ENCODE peak calls at places on chromosomes 5 and 9, in six cellular contexts. R is colonic mucosa, L is upper lobe of right lung, M is heart left ventricle, U is tibial nerve, E is neural progenitor cell. I is an unnamed sample.

GRCh38 chr9:78261403-78262001 is 25.6 kb downstream of the CEP78 start:
- DNase-seq in U (no peak), L (no peak), E (no peak), M (no peak), R (no peak), I (peak)

GRCh38 chr5:59174248-59174844 is 591.5 kb downstream of the RAB3C start:
- DNase-seq in M (no peak), E (peak), U (peak), L (no peak), R (no peak), I (peak)

GRCh38 chr9:111431684-111432083 is 52.5 kb downstream of the ECPAS start:
- DNase-seq in L (no peak), U (no peak), M (no peak), E (no peak), R (no peak), I (no peak)

GRCh38 chr5:32837211-32837610 is 126.1 kb downstream of the NPR3 start:
- DNase-seq in U (no peak), E (no peak), L (no peak), R (no peak), M (no peak), I (no peak)

GRCh38 chr9:4344946-4345345 is 45.1 kb upstream of the GLIS3 start:
- DNase-seq in L (no peak), E (no peak), R (no peak), M (no peak), U (no peak), I (no peak)

GRCh38 chr5:132466453-132467291 is 23.9 kb downstream of the IRF1 start:
- DNase-seq in L (peak), E (no peak), R (no peak), U (no peak), M (peak), I (peak)

GRCh38 chr5:32229586-32229985 is 55.5 kb upstream of the GOLPH3 start:
- DNase-seq in E (no peak), R (no peak), L (no peak), M (no peak), U (no peak), I (no peak)

GRCh38 chr5:177005619-177006264 is 837 bp downstream of the UIMC1 start:
- DNase-seq in L (peak), E (peak), M (peak), R (peak), U (peak), I (peak)

GRCh38 chr5:168827636-168828035 is 248.5 kb upstream of the PANK3 start:
- DNase-seq in M (no peak), R (no peak), L (no peak), U (no peak), E (peak), I (no peak)

GRCh38 chr5:129771058-129771838 is 23.4 kb downstream of the MINAR2 start:
- DNase-seq in L (no peak), E (peak), U (peak), M (no peak), R (peak), I (peak)

GRCh38 chr5:36523931-36524330 is 82.5 kb upstream of the SLC1A3 start:
- DNase-seq in U (no peak), L (no peak), M (no peak), R (no peak), E (no peak), I (no peak)

GRCh38 chr5:91154338-91154737 is 228.8 kb downstream of the ARRDC3 start:
- DNase-seq in R (no peak), M (no peak), U (no peak), E (no peak), L (no peak), I (no peak)
- TF ChIP-seq CTCF in R (no peak), M (no peak), U (no peak), E (no peak), L (no peak), I (no peak)

DNA sequence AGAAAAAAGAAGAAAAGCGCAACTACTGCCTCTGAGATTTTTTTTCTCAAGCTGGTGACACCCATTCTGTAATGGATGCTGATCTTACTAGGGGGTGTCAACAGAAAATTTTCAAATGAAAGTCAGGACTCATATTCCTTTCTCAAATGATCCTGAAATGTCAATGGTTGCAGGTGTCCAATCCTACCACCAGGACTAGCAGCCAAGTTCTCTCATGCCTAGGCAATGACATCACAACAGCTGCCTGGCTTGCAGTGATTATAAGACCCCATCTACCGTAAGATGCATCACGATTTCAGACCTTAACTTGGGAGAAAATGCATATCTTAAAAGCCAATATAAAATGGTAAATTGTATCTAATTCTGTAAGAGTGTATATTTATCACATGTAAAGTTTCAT is 104.6 kb downstream of the DENND1A start:
- DNase-seq in M (no peak), L (no peak), U (no peak), R (no peak), E (peak), I (no peak)
- TF ChIP-seq CTCF in M (no peak), L (no peak), U (no peak), R (no peak), E (peak), I (no peak)

GRCh38 chr9:89096807-89097206 is 81.8 kb downstream of the SHC3 start:
- DNase-seq in E (no peak), L (no peak), R (no peak), M (no peak), U (no peak), I (no peak)
- TF ChIP-seq CTCF in E (peak), L (no peak), R (no peak), M (no peak), U (no peak), I (no peak)

GRCh38 chr5:68746220-68747076 is 347.4 kb upstream of the SLC30A5 start:
- DNase-seq in M (no peak), R (no peak), U (no peak), L (no peak), E (peak), I (no peak)

GRCh38 chr5:68747077-68747420 is 346.8 kb upstream of the SLC30A5 start:
- DNase-seq in R (no peak), M (no peak), E (no peak), U (no peak), L (no peak), I (no peak)

GRCh38 chr5:68744196-68744595 is 349.6 kb upstream of the SLC30A5 start:
- DNase-seq in L (no peak), M (no peak), R (no peak), E (no peak), U (no peak), I (no peak)

GRCh38 chr5:68749076-68749475 is 344.7 kb upstream of the SLC30A5 start:
- DNase-seq in R (no peak), L (no peak), E (no peak), M (no peak), U (no peak), I (no peak)

GRCh38 chr5:68745459-68745858 is 348.4 kb upstream of the SLC30A5 start:
- DNase-seq in M (no peak), E (no peak), R (no peak), L (no peak), U (no peak), I (no peak)
- TF ChIP-seq CTCF in M (no peak), E (peak), R (no peak), L (peak), U (no peak), I (peak)

GRCh38 chr9:2122299-2122698 is 107.2 kb downstream of the SMARCA2 start:
- DNase-seq in R (no peak), E (no peak), M (no peak), U (no peak), L (no peak), I (no peak)

GRCh38 chr9:2119490-2120046 is 104.4 kb downstream of the SMARCA2 start:
- DNase-seq in U (no peak), R (no peak), E (no peak), M (no peak), L (no peak), I (no peak)

GRCh38 chr9:2125909-2126308 is 110.8 kb downstream of the SMARCA2 start:
- DNase-seq in M (no peak), E (no peak), L (no peak), R (no peak), U (no peak), I (peak)

GRCh38 chr9:2117527-2117926 is 102.4 kb downstream of the SMARCA2 start:
- DNase-seq in L (no peak), M (no peak), R (no peak), E (no peak), U (no peak), I (no peak)

DNA sequence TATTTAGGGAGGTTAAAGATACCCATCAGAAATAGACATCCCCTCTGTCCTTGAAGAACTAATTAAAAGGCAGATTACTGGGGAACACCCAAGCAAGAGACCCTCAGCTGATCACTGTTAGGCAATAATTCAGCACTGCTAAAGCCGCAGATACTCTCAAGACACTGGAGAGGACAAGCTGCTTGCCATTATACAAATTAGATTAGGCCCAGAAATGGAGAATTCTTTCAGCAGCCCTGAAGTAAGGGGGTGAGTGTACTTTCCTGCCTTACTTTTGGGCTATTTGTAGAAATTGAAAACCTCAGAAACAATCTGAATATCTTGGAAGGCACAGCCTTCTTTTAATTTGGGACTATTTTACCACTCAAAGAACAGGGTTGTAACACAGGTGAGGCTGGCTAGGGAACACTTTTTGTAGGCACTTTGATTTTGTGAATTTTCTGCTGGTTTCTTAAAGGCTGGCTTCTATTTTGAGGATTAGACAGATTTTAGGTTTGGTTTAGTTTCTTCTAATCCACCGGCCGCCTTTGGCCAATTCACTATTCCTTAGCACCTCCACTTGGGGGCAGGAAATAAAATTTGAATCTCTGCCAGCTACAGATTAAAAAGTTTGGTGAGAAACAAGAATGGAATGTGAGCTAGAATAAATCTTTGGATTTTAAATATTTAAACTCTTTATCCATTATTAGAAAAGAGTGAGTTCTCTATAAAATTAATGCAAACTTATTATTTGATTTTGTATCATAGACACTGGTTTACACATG is 106.0 kb downstream of the SMARCA2 start:
- DNase-seq in R (no peak), E (no peak), M (no peak), U (no peak), L (no peak), I (no peak)
- TF ChIP-seq CTCF in R (no peak), E (peak), M (peak), U (no peak), L (peak), I (no peak)

DNA sequence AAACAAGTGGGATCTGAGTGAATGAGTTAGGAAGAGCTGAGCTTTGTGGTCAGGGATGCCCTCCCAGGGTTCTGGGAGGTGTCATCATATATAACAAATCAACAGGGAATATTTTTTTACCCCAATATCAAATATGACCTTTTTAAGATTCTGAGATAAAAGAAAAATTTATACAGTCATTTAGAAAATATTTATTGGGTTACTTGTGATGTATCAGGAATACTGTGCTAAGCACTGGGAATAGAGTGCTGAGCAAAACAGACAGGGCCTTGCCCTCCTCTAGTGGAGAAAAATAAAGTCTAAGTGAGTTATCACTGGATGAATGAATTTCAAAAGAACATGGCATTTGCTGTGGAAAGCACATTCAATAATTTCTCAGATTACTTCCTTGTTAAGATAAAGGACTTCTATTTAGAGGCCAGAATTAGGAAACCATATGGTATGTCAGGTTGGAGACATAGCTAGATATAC is 102.9 kb downstream of the BOD1 start:
- DNase-seq in M (no peak), L (no peak), E (no peak), R (no peak), U (no peak), I (no peak)
- TF ChIP-seq CTCF in M (no peak), L (no peak), E (no peak), R (no peak), U (no peak), I (no peak)

GRCh38 chr5:143499480-143500114 is 96.1 kb upstream of the NR3C1 start:
- DNase-seq in U (no peak), E (no peak), R (no peak), M (no peak), L (no peak), I (no peak)
- TF ChIP-seq CTCF in U (no peak), E (no peak), R (no peak), M (no peak), L (no peak), I (no peak)

GRCh38 chr9:135073081-135073740 is 14.3 kb upstream of the OLFM1 start:
- DNase-seq in M (no peak), L (peak), R (no peak), E (no peak), U (no peak), I (no peak)

GRCh38 chr9:135074354-135075233 is 12.9 kb upstream of the OLFM1 start:
- DNase-seq in L (peak), U (no peak), R (no peak), M (no peak), E (no peak), I (no peak)

GRCh38 chr9:135076143-135076875 is 11.2 kb upstream of the OLFM1 start:
- DNase-seq in R (no peak), M (no peak), U (no peak), E (peak), L (peak), I (no peak)

GRCh38 chr9:135075234-135076142 is 12.0 kb upstream of the OLFM1 start:
- DNase-seq in M (peak), R (peak), L (peak), U (peak), E (peak), I (no peak)

GRCh38 chr9:135073741-135074305 is 13.6 kb upstream of the OLFM1 start:
- DNase-seq in L (peak), E (no peak), M (no peak), U (no peak), R (no peak), I (no peak)
- TF ChIP-seq CTCF in L (no peak), E (no peak), M (no peak), U (no peak), R (no peak), I (no peak)

DNA sequence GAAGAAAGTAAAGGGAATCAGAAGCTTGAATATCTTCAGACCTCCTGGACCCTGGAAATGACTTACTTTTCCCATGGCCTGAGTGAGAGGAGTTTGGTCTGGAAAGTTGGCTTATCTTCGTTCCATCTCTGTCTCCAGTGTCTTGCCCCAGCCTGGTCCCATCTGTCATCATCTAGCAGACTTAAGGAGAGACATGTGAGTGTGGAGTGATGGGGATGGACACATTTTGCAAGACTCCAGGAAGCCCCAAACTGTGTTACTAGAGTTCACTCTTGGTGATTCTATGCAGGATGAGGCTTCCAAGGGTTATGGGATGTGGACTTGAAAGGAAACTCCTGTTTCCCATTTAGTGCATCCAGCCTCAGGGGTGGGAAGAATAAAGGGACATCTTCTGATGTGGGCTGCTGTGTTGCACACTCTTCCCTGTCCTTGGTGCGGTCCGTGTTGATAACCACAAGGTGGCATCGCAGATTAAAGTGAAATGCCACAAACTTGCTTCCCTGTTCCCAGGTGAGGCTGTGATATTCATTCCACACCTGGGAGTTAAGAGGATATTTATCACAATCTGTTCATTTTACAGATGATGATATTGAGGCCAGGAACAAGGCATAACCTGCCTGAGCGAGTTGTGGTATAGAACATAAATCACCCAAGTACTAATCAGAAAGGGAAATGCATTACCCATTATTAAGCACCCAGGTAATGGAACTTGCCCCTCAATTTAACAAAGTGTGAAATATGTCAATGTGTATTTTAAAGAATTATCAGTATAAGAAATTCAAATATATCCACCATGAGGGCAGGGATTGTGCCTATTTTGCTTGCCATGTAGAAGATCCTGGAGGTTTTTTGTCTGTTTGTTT is 269.9 kb upstream of the PAPPA start:
- DNase-seq in M (no peak), U (no peak), R (peak), E (peak), L (no peak), I (no peak)
- TF ChIP-seq CTCF in M (peak), U (no peak), R (no peak), E (peak), L (peak), I (peak)

I was measured in GM13977.